ENCODE peak calls at places on chromosomes 12 and 14, in seven cellular contexts. H is left ventricle myocardium inferior; E is CD8-positive, alpha-beta T cell; S is tibial artery; U is right lobe of liver; O is upper lobe of left lung; J is heart right ventricle. C is an unnamed sample.
A peak's percentile ranks its signal among the peaks of the same experiment; 100 is the strongest.

GRCh38 chr14:34733245-34733644 is 18.9 kb upstream of the CFL2 start:
- DNase-seq in U (no peak), S (no peak), H (no peak), J (no peak), E (no peak), O (no peak), C (no peak)

GRCh38 chr12:12927211-12928079 is 24.5 kb downstream of the GPRC5D start:
- DNase-seq in J (peak; percentile 74), S (peak; percentile 90), E (peak; percentile 65), O (peak; percentile 89), U (peak; percentile 95), H (peak; percentile 66), C (no peak)

GRCh38 chr12:29537292-29537691 is 39.8 kb upstream of the OVCH1 start:
- DNase-seq in J (no peak), U (no peak), S (no peak), H (no peak), O (no peak), E (no peak), C (no peak)

GRCh38 chr12:131104464-131105350 is 151.0 kb downstream of the ADGRD1 start:
- DNase-seq in O (peak; percentile 94), S (peak; percentile 79), H (peak; percentile 87), J (peak; percentile 90), U (peak; percentile 81), E (peak; percentile 85), C (peak; percentile 90)

GRCh38 chr12:54021432-54022013 is 6.7 kb upstream of the HOXC6 start:
- DNase-seq in O (peak; percentile 69), J (no peak), E (no peak), U (no peak), H (no peak), S (no peak), C (no peak)

GRCh38 chr14:50116986-50117385 is 614 bp upstream of the VCPKMT start:
- DNase-seq in J (no peak), H (no peak), S (no peak), U (no peak), O (no peak), E (no peak), C (no peak)

GRCh38 chr12:47648056-47648579 is 57.7 kb downstream of the RPAP3 start:
- DNase-seq in S (no peak), O (no peak), U (no peak), E (no peak), J (no peak), H (no peak), C (no peak)

GRCh38 chr14:99132821-99133562 is 139.0 kb downstream of the BCL11B start:
- DNase-seq in H (no peak), E (peak; percentile 11), J (no peak), S (peak; percentile 43), U (peak; percentile 28), O (no peak), C (no peak)

GRCh38 chr12:120115692-120116442 is 686 bp downstream of the RAB35 start:
- DNase-seq in S (no peak), U (no peak), J (no peak), O (no peak), E (no peak), H (peak; percentile 30), C (peak; percentile 54)

DNA sequence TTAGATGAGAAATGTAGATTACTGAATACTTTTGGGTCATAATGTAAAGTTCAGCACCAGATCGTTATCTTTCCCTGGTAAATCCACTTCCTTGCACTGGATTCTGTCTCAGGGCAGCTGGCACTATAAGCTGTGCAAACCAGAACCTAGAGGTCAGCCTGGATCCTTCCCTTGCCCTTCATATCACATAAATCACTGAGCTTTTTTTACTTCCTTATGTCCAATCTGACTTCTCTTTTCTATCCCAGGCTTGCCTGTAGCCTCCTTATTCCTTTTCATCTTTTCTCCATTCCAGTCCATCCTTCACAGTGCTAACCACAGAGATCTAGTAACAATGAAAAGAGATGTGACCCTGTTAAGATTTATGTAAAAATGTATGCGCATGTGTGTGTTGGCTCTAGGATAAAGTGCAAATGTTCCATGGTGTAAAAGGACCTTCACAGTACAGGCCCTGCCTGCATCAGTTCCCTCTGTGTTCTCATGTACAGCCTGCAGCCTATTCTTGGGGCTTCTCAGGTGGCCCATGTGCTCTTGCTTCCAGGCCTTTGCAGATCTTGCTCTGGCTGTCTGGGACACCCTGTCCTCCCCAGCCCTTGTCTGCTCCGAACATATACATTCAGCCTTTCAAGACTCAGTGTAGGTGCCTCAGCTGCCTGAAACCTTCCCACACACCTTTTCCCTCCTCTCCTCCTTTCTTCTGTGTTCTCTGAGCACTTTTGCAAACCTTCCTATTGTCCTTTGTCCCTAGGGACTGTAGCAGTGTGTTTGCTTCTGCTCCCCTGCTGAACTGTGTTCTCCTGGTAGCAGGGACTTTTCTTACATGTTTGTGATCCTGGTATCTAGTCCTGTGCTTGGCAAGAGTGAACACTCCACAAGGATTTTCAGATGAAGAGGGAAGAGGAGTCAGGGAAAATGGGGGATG is 30.0 kb downstream of the PELI2 start:
- DNase-seq in S (no peak), U (no peak), O (no peak), J (no peak), H (no peak), E (no peak), C (no peak)
- H3K4me1 ChIP-seq in S (no peaks in the 10 kb centered on the region), U (no peaks in the 10 kb centered on the region), O (peaks cover 24% of the 10 kb centered on the region), J (peaks cover 4% of the 10 kb centered on the region), H (peaks cover 17% of the 10 kb centered on the region), E (peaks cover 6% of the 10 kb centered on the region), C (no peaks in the 10 kb centered on the region)

DNA sequence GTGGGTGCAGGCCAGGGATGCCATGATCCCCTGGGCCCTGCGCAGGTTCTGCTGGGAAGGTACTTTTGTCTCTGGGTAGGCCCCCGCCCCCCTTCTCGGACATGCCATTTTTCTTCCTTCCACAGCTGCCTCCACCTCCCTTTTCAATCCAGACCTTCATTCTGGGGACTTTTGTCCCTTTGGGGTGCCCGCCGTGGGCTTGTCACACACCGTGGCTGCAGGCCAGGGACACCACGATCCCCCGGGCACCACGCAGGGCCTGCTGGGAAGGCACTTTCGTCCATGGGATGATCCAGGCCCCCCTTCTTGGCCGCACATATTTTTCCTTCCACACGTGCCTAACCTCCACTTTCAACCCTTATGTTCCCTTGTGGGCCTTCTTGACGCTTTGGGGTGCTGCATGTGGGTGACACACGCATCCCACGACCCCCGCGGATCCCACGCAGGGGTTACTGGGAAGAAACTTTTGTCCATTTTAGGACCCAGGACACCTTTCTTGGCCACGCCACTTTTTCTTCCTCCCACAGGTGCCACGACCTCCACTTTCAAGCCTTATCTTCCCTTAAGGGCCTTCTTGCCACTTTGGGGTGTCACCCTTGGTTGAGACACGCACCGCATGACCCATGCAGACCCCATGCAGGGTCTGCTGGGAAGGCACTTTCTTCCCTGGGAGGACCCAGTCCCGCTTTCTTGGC is 272.5 kb downstream of the ALG10 start:
- DNase-seq in H (peak; percentile 2), J (peak; percentile 1), O (peak; percentile 40), E (no peak), U (no peak), S (peak; percentile 62), C (peak; percentile 16)
- H3K9me3 ChIP-seq in H (peaks cover 8% of the 10 kb centered on the region), J (no peaks in the 10 kb centered on the region), O (peaks cover 85% of the 10 kb centered on the region), E (no peaks in the 10 kb centered on the region), U (no peaks in the 10 kb centered on the region), S (peaks cover 12% of the 10 kb centered on the region), C (no peaks in the 10 kb centered on the region)

GRCh38 chr12:121780429-121780828 is 13.1 kb downstream of the RHOF start:
- DNase-seq in S (no peak), U (no peak), E (no peak), H (no peak), O (no peak), J (no peak), C (no peak)

GRCh38 chr12:121784460-121784859 is 9.0 kb downstream of the RHOF start:
- DNase-seq in J (no peak), O (no peak), H (no peak), S (no peak), E (no peak), U (no peak), C (no peak)

GRCh38 chr12:121783771-121784170 is 9.7 kb downstream of the RHOF start:
- DNase-seq in S (no peak), O (no peak), H (no peak), E (no peak), J (no peak), U (no peak), C (no peak)

GRCh38 chr12:121781751-121782615 is 11.5 kb downstream of the RHOF start:
- DNase-seq in S (no peak), O (peak; percentile 58), E (no peak), J (no peak), U (no peak), H (no peak), C (no peak)

DNA sequence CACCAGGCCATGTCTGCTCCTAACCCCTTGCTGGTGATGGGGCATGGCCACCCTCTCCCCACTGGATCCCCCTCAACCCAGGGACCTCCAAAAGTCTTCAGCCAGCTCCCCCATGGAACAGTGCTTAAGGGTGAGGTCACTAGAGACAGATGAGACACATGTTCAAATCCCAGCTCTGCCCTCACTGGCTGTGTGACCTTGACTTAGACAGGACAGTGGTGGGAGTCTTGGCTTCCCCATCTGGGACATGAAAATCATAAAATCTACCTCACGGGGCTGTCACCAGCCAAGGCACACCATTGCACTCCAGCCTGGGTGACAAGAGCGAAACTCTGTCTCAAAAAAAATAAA is 10.9 kb downstream of the RHOF start:
- DNase-seq in J (no peak), H (no peak), E (no peak), U (no peak), O (no peak), S (no peak), C (no peak)
- H3K4me1 ChIP-seq in J (peaks cover 6% of the 10 kb centered on the region), H (peaks cover 41% of the 10 kb centered on the region), E (peaks cover 67% of the 10 kb centered on the region), U (no peaks in the 10 kb centered on the region), O (peaks cover 37% of the 10 kb centered on the region), S (no peaks in the 10 kb centered on the region), C (no peaks in the 10 kb centered on the region)

GRCh38 chr12:73361867-73362230 is 1089.7 kb downstream of the TRHDE start:
- DNase-seq in E (no peak), S (no peak), J (no peak), U (no peak), H (no peak), O (no peak), C (no peak)
- H3K9me3 ChIP-seq in E (no peaks in the 10 kb centered on the region), S (no peaks in the 10 kb centered on the region), J (no peaks in the 10 kb centered on the region), U (no peaks in the 10 kb centered on the region), H (peaks cover 13% of the 10 kb centered on the region), O (no peaks in the 10 kb centered on the region), C (no peaks in the 10 kb centered on the region)

GRCh38 chr12:55516391-55516790 is 24.2 kb downstream of the OR6C68 start:
- DNase-seq in J (no peak), S (no peak), H (no peak), U (no peak), E (no peak), O (no peak), C (no peak)

GRCh38 chr12:55515696-55516095 is 23.5 kb downstream of the OR6C68 start:
- DNase-seq in H (no peak), J (no peak), S (no peak), U (no peak), O (no peak), E (no peak), C (no peak)
- H3K4me1 ChIP-seq in H (no peaks in the 10 kb centered on the region), J (no peaks in the 10 kb centered on the region), S (no peaks in the 10 kb centered on the region), U (no peaks in the 10 kb centered on the region), O (no peaks in the 10 kb centered on the region), E (no peaks in the 10 kb centered on the region), C (no peaks in the 10 kb centered on the region)

GRCh38 chr12:45962553-45963325 is 27.6 kb downstream of the SCAF11 start:
- DNase-seq in J (no peak), O (no peak), S (no peak), E (no peak), H (no peak), U (no peak), C (no peak)

GRCh38 chr12:45969084-45969483 is 21.3 kb downstream of the SCAF11 start:
- DNase-seq in S (no peak), H (no peak), E (no peak), J (no peak), O (no peak), U (no peak), C (no peak)

GRCh38 chr12:45966486-45966885 is 23.9 kb downstream of the SCAF11 start:
- DNase-seq in O (no peak), E (no peak), U (no peak), S (no peak), J (no peak), H (no peak), C (no peak)
- H3K9me3 ChIP-seq in O (no peaks in the 10 kb centered on the region), E (no peaks in the 10 kb centered on the region), U (no peaks in the 10 kb centered on the region), S (no peaks in the 10 kb centered on the region), J (no peaks in the 10 kb centered on the region), H (no peaks in the 10 kb centered on the region), C (no peaks in the 10 kb centered on the region)